ENCODE peak calls at places on chromosome 18, in eight cellular contexts. Y is endothelial cell, E is coronary artery, C is mesothelial cell of epicardium, W is GM13977, R is IMR-90, P is B cell, N is brain microvascular endothelial cell. A is an unnamed sample.

GRCh38 chr18:14935210-14935609 is 187.2 kb downstream of the ANKRD30B start:
- DNase-seq in C (no peak), N (no peak), W (no peak), Y (no peak), P (no peak), R (no peak), E (no peak), A (no peak)

GRCh38 chr18:24818451-24818850 is 358.0 kb downstream of the HRH4 start:
- DNase-seq in Y (no peak), P (no peak), W (no peak), N (no peak), E (no peak), R (no peak), C (no peak), A (no peak)

GRCh38 chr18:61992285-61992684 is 99.5 kb upstream of the RNF152 start:
- DNase-seq in W (no peak), N (peak), R (peak), P (no peak), Y (no peak), E (no peak), C (no peak), A (no peak)

GRCh38 chr18:13574761-13575160 is 151.6 kb downstream of the FAM210A start:
- DNase-seq in E (no peak), R (no peak), W (no peak), Y (no peak), P (no peak), C (no peak), N (no peak), A (no peak)

GRCh38 chr18:63775166-63775730 is at the start of gene SERPINB7:
- DNase-seq in P (no peak), E (no peak), W (no peak), C (no peak), R (peak), Y (no peak), N (peak), A (no peak)

GRCh38 chr18:58216071-58216471 is 172.0 kb downstream of the NEDD4L start:
- DNase-seq in R (no peak), N (no peak), E (no peak), Y (no peak), C (no peak), P (no peak), W (no peak), A (no peak)

GRCh38 chr18:13568443-13569392 is 157.6 kb downstream of the FAM210A start:
- DNase-seq in P (peak), W (peak), Y (no peak), R (no peak), C (no peak), N (no peak), E (peak), A (no peak)

GRCh38 chr18:30957086-30957485 is 85.5 kb downstream of the DSC3 start:
- DNase-seq in R (no peak), P (no peak), W (no peak), C (no peak), N (no peak), E (no peak), Y (no peak), A (no peak)

GRCh38 chr18:59823611-59824195 is 76.1 kb upstream of the PMAIP1 start:
- DNase-seq in R (peak), N (peak), W (peak), C (peak), P (peak), Y (peak), E (no peak), A (peak)

GRCh38 chr18:6546229-6546628 is 131.5 kb upstream of the L3MBTL4 start:
- DNase-seq in W (no peak), N (no peak), R (no peak), E (no peak), Y (no peak), C (no peak), P (no peak), A (no peak)

DNA sequence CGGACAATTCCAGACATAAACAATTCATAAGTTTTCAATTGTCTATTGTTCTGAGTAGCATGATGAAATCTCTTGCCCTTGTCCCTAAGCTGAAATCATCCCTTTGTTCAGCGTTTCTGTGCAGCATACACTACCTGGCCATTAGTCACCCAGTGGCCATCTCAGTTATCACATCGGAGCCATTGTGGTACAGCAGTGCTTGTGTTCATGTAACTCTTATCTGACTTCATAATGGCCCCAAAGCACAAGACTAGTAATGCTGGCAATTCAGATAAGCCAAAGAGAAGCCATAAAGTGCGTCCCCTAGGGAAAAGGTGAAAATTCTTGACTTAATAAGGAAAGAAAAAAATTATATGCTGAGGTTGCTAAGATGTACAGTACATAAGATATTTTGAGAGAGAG is 127.2 kb downstream of the FHOD3 start:
- DNase-seq in E (no peak), C (no peak), R (no peak), Y (no peak), N (no peak), W (no peak), P (no peak), A (no peak)
- TF ChIP-seq CTCF in E (no peak), C (no peak), R (no peak), Y (no peak), N (no peak), W (no peak), P (no peak), A (no peak)

DNA sequence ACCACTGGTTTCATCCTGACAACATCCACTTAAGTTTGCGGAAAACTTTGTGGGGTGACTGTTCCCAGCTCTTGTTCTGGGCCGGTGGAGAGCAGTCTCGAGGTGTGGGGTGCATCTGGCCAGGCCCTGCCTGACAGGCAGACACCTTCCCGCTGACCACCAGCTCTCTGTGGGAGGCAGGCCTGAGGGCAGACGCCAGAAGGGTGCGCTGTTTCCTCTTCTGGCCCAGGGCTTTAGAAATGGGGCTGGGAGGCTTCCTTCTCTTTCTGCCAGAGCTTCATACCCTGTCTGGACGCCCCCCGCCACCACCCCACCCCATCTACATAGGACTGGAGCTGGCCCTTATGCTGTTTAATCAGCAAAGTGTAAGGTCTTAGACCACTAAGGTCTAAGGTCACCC is 263.8 kb downstream of the LOXHD1 start:
- DNase-seq in C (no peak), R (no peak), W (no peak), P (no peak), N (no peak), Y (peak), E (no peak), A (no peak)
- TF ChIP-seq CTCF in C (no peak), R (no peak), W (peak), P (no peak), N (peak), Y (no peak), E (no peak), A (peak)

GRCh38 chr18:74040459-74041332 is 106.9 kb downstream of the FBXO15 start:
- DNase-seq in E (no peak), R (peak), N (no peak), Y (peak), C (peak), W (peak), P (peak), A (peak)
- TF ChIP-seq CTCF in E (no peak), R (peak), N (peak), Y (peak), C (peak), W (peak), P (peak), A (peak)

GRCh38 chr18:45107425-45107824 is 426.7 kb downstream of the SETBP1 start:
- DNase-seq in W (no peak), Y (no peak), N (peak), R (peak), E (no peak), P (no peak), C (no peak), A (no peak)

GRCh38 chr18:45103319-45104070 is 422.8 kb downstream of the SETBP1 start:
- DNase-seq in N (no peak), Y (no peak), P (peak), W (no peak), E (no peak), C (no peak), R (no peak), A (no peak)

GRCh38 chr18:45104071-45104440 is 423.4 kb downstream of the SETBP1 start:
- DNase-seq in Y (no peak), R (no peak), N (no peak), C (no peak), E (no peak), W (no peak), P (no peak), A (no peak)

GRCh38 chr18:45106331-45106774 is 425.7 kb downstream of the SETBP1 start:
- DNase-seq in P (peak), E (no peak), W (peak), N (peak), R (no peak), C (no peak), Y (no peak), A (no peak)

GRCh38 chr18:45102863-45103262 is 422.2 kb downstream of the SETBP1 start:
- DNase-seq in R (no peak), P (peak), C (no peak), E (no peak), N (no peak), Y (no peak), W (no peak), A (no peak)
- TF ChIP-seq CTCF in R (no peak), P (no peak), C (no peak), E (no peak), N (no peak), Y (no peak), W (no peak), A (no peak)

DNA sequence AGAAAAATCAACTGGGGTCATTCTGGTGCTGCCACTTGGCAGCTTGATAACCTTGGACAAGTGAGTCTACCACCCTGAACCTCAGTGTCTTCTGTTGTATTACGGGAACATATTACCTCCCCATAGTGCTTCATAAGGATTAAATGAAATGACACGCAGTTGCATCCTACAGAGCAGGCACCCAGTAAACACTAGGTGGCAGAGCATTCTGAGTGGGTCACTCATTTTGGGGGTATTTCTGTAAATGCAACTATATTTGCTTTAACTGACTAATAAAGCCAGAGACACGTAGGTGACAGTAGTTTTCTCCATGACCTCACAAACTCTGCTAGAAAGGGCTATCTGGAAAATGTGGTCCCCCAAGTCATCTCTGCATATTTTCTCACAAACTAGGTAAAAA is 4.7 kb downstream of the CD226 start:
- DNase-seq in R (no peak), N (no peak), C (no peak), W (no peak), E (no peak), Y (no peak), P (no peak), A (no peak)
- TF ChIP-seq CTCF in R (peak), N (peak), C (no peak), W (peak), E (no peak), Y (no peak), P (no peak), A (no peak)

DNA sequence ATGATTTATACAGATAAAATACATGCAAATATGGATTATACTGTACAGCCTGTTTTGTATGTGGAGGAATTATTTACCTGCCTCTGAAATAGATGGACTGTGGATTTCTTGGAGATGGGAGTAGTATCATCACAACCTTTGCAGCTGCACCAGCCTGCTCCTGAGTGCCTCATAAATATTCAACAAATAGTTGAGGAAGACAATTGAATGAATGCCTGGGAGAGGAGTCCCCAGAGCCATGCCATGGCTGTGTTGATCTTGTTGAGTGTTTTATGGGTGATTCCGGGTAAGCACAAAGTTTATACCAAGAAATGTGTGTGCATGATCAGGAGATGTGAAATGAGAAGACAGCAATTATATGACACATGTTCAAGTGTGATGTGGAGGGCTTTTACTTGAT is 225.0 kb downstream of the FHOD3 start:
- DNase-seq in P (no peak), C (no peak), R (no peak), Y (no peak), N (no peak), E (no peak), W (no peak), A (no peak)
- TF ChIP-seq CTCF in P (no peak), C (no peak), R (no peak), Y (no peak), N (no peak), E (no peak), W (no peak), A (no peak)

DNA sequence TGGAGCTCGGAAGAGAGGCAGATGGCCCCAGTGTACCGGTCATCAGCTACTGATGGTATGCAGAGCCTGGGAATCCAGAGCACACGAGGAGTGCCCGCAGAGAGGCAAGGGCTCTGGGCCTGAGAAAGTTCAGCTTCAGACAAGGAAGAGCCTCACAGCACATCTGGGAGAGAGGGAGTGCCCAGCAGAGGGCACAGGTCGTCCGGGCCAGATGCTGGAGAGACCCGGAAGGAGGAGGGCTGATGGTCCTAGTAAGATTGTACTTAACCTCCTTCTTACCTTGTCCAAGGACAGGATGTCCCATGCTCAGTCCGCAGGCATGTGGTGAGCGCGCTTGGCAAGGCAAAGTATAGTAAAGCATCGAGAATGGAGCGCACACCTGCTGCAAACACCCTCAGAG is 24.4 kb upstream of the CHMP1B start:
- DNase-seq in E (no peak), R (no peak), P (no peak), N (no peak), Y (no peak), C (no peak), W (no peak), A (no peak)
- TF ChIP-seq CTCF in E (no peak), R (no peak), P (no peak), N (no peak), Y (no peak), C (no peak), W (no peak), A (no peak)

A was measured in progenitor cell of endocrine pancreas.